ENCODE peak calls at places on chromosomes 5 and 9, in seven cellular contexts. Q is CD8-positive, alpha-beta memory T cell; Y is CD4-positive, CD25-positive, alpha-beta regulatory T cell; M is keratinocyte; P is Karpas-422; X is psoas muscle; Z is neuronal stem cell. A is an unnamed sample.
A peak's percentile ranks its signal among the peaks of the same experiment; 100 is the strongest.

GRCh38 chr5:55303238-55303690 is 4.2 kb downstream of the DHX29 start:
- DNase-seq in X (no peak), M (peak; percentile 26), Z (no peak), Q (no peak), Y (no peak), P (peak; percentile 49), A (no peak)

GRCh38 chr5:17614872-17615605 is 4.8 kb downstream of the TAF11L12 start:
- DNase-seq in M (no peak), X (no peak), Z (no peak), P (no peak), Q (no peak), Y (no peak), A (no peak)

GRCh38 chr5:160640417-160640816 is 211.6 kb downstream of the ATP10B start:
- DNase-seq in Q (no peak), X (no peak), Y (no peak), M (no peak), Z (no peak), P (no peak), A (no peak)

GRCh38 chr9:115146581-115147021 is 28.6 kb upstream of the TNC start:
- DNase-seq in X (no peak), Z (no peak), Y (no peak), P (no peak), Q (no peak), M (peak; percentile 36), A (no peak)

GRCh38 chr5:142115937-142116614 is 7.5 kb downstream of the NDFIP1 start:
- DNase-seq in X (no peak), Y (no peak), P (no peak), Q (no peak), Z (no peak), M (no peak), A (no peak)

GRCh38 chr9:108869092-108869725 is 7.1 kb downstream of the ACTL7A start:
- DNase-seq in X (no peak), M (peak; percentile 28), Y (no peak), Z (no peak), P (no peak), Q (no peak), A (no peak)

GRCh38 chr9:29691758-29692407 is 2118.6 kb upstream of the C9orf72 start:
- DNase-seq in Q (no peak), P (peak; percentile 71), Y (no peak), X (no peak), Z (peak; percentile 15), M (no peak), A (no peak)

GRCh38 chr9:129720865-129721545 is 31.8 kb downstream of the PTGES start:
- DNase-seq in Z (no peak), Q (no peak), X (no peak), P (peak; percentile 61), Y (no peak), M (no peak), A (no peak)

GRCh38 chr5:43046474-43046873 is 6.4 kb upstream of the ANXA2R start:
- DNase-seq in P (no peak), M (no peak), Q (no peak), Z (no peak), Y (no peak), X (no peak), A (no peak)

GRCh38 chr5:89059274-89059673 is 176.3 kb upstream of the MEF2C start:
- DNase-seq in X (no peak), M (no peak), Q (no peak), Y (no peak), Z (no peak), P (no peak), A (no peak)

GRCh38 chr9:129836342-129837007 is 1.2 kb downstream of the USP20 start:
- DNase-seq in P (peak; percentile 87), Q (peak; percentile 59), M (no peak), X (no peak), Y (peak; percentile 19), Z (no peak), A (no peak)

GRCh38 chr5:8462565-8462964 is 593.6 kb downstream of the MTRR start:
- DNase-seq in P (no peak), Q (no peak), X (no peak), Y (no peak), Z (no peak), M (no peak), A (no peak)

GRCh38 chr5:180648658-180649296 is 623 bp downstream of the FLT4 start:
- DNase-seq in P (no peak), X (no peak), Z (peak; percentile 55), Q (peak; percentile 46), Y (peak; percentile 5), M (no peak), A (peak; percentile 65)

DNA sequence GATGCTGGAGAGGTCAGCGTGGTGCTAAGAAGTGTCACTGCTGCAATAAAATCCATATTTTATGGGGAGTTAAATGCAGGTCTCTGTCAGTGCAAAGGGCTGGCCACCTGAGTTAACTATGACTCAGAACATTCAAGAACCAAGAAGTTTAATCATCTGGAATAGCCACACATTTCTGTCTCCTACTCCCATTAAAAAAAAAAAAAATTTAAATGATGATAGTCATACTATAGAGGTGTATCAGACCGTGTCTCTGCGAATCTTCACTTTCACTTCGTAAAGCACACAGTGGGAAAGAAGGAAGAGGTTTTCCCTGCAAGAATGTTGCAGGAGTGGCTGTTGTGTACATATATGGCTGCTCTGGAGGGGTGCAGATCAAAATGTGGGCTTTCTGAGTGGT is 1.4 kb downstream of the CDH6 start:
- DNase-seq in X (no peak), Q (no peak), P (no peak), M (no peak), Y (no peak), Z (no peak), A (no peak)
- H3K4me3 ChIP-seq in X (peak overlapping the region; percentile 57), Q (no peak overlapping the region), P (no peak overlapping the region), M (peak overlapping the region; percentile 6), Y (no peak overlapping the region), Z (peak overlapping the region; percentile 94), A (peak overlapping the region; percentile 39)

GRCh38 chr5:82325155-82325554 is 47.0 kb upstream of the RPS23 start:
- DNase-seq in Z (no peak), P (no peak), M (no peak), Q (no peak), X (no peak), Y (no peak), A (no peak)

GRCh38 chr5:82319192-82319591 is 41.0 kb upstream of the RPS23 start:
- DNase-seq in Z (no peak), P (no peak), Q (no peak), X (no peak), Y (no peak), M (no peak), A (no peak)

GRCh38 chr5:82319977-82320376 is 41.8 kb upstream of the RPS23 start:
- DNase-seq in Y (no peak), P (no peak), X (no peak), Z (no peak), M (no peak), Q (no peak), A (no peak)

GRCh38 chr5:82314964-82315728 is 37.0 kb upstream of the RPS23 start:
- DNase-seq in Z (no peak), X (no peak), P (no peak), Q (no peak), Y (no peak), M (no peak), A (no peak)

GRCh38 chr5:82320971-82321370 is 42.8 kb upstream of the RPS23 start:
- DNase-seq in Y (no peak), Q (no peak), P (no peak), Z (no peak), M (no peak), X (no peak), A (no peak)
- H3K27me3 ChIP-seq in Y (no peaks in the 10 kb centered on the region), Q (no peaks in the 10 kb centered on the region), P (no peaks in the 10 kb centered on the region), Z (no peaks in the 10 kb centered on the region), M (no peaks in the 10 kb centered on the region), X (no peaks in the 10 kb centered on the region), A (no peaks in the 10 kb centered on the region)

DNA sequence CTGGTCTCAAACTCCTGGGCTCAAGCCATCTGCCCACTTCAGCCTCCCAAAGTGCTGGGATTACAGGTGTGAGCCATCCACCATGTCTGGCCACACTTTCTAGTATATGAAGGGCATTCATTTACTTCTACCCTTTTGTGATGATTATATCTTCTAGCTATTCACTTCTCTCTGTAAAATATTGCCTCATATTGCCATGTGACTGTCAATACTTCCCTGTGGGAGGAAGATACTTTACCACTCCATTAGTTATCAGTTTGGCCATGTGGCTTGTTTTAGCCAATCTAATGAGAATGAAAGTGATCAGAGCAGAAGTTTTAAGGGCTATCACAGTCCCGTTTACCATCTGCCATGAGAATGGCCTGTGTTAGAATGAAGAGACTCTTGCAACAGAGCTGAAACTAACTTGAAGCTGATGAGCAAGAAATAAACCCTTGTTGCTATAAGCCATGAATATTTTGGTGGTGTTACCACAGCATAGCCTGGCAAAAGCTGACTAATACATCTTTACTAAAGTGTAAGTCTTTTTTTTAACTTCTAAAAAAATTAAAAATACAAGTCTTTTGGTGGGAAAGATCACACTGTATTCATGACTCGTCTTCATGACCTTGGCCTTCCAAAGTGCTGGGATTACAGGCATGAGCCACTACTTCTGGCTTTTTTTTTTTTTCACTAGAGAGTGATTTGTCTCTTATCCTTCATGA is 68.0 kb upstream of the CTNNA1 start:
- DNase-seq in M (no peak), Q (no peak), Z (no peak), P (no peak), Y (no peak), X (no peak), A (no peak)
- H3K4me3 ChIP-seq in M (no peak overlapping the region), Q (no peak overlapping the region), Z (no peak overlapping the region), P (no peak overlapping the region), Y (no peak overlapping the region), X (no peak overlapping the region), A (no peak overlapping the region)

GRCh38 chr5:1199649-1200494 is 1.5 kb upstream of the SLC6A19 start:
- DNase-seq in X (no peak), P (no peak), Z (peak; percentile 38), Q (peak; percentile 30), M (no peak), Y (no peak), A (no peak)

GRCh38 chr5:1196562-1196961 is 4.8 kb upstream of the SLC6A19 start:
- DNase-seq in Q (no peak), M (no peak), Z (no peak), X (no peak), P (no peak), Y (no peak), A (no peak)

GRCh38 chr5:1195916-1196315 is 5.5 kb upstream of the SLC6A19 start:
- DNase-seq in Y (no peak), Z (no peak), P (no peak), X (peak; percentile 47), M (no peak), Q (peak; percentile 26), A (no peak)

GRCh38 chr5:1199340-1199648 is 2.1 kb upstream of the SLC6A19 start:
- DNase-seq in Y (no peak), P (no peak), M (no peak), Z (no peak), Q (no peak), X (no peak), A (no peak)

DNA sequence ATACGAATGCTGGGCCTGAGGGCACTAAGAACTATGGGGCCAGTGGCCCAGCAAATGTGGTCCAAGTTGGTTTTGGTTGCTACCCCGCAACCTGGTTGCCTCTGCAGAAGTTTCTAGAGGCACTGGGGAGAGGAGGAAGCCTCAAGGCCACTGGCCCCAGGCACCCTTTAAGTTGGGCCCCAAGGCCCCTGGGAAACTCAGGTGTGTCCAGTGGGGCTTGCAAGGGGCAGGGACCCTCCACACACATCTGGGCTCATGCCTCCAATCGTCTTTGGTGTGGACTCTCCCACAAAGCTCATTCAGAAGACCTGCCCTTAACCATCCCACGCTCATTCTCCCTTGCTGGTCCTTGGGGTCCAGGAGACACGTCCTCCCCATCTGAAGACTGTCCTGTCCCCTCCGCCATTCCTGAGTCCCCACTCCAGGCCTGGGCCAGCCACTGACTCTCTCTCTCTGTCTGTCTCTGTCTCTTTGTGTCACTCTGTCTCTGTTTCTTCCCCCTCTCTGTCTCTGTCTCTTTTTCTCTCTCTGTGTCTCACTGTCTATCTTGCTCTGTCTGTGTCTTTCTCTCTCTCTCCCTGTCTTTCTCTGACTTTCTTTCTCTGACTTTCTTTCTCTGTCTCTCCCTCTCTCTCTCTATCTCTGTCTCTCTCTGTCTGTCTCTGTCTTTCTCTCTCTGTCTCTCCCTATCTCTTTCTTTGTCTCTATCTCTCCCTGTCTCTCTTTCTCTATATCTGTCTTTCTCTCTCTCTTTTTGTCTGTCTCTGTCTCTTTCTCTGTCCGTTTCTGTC is 3.3 kb upstream of the SLC6A19 start:
- DNase-seq in M (no peak), Z (no peak), P (no peak), Q (peak; percentile 8), X (peak; percentile 30), Y (no peak), A (no peak)
- H3K27me3 ChIP-seq in M (peaks cover 17% of the 10 kb centered on the region), Z (no peaks in the 10 kb centered on the region), P (no peaks in the 10 kb centered on the region), Q (no peaks in the 10 kb centered on the region), X (peaks cover 9% of the 10 kb centered on the region), Y (no peaks in the 10 kb centered on the region), A (peaks cover 7% of the 10 kb centered on the region)